ENCODE peak calls at places on chromosomes 2 and 18, in five cellular contexts. G, Z, U, Y and J are unnamed samples.
A peak's percentile ranks its signal among the peaks of the same experiment; 100 is the strongest.

GRCh38 chr2:220858101-220858500 is 714.0 kb downstream of the EPHA4 start:
- DNase-seq in U (no peak), Y (no peak), Z (no peak), G (no peak), J (no peak)

GRCh38 chr2:2910259-2910658 is 467.4 kb downstream of the EIPR1 start:
- DNase-seq in G (no peak), Z (no peak), Y (no peak), U (no peak), J (no peak)

GRCh38 chr18:37716106-37716708 is 150.6 kb upstream of the CELF4 start:
- DNase-seq in U (no peak), Z (no peak), G (no peak), Y (no peak), J (no peak)

GRCh38 chr2:184067502-184067901 is 530.8 kb upstream of the ZNF804A start:
- DNase-seq in Z (no peak), G (no peak), Y (no peak), U (no peak), J (no peak)

GRCh38 chr18:12334280-12335262 is 26.5 kb downstream of the TUBB6 start:
- DNase-seq in U (no peak), G (no peak), Y (no peak), Z (no peak), J (no peak)

GRCh38 chr2:99550368-99550767 is 60.6 kb upstream of the REV1 start:
- DNase-seq in Y (no peak), G (no peak), U (no peak), Z (no peak), J (no peak)

GRCh38 chr2:127000937-127001336 is 102.2 kb downstream of the TEX51 start:
- DNase-seq in G (no peak), Y (peak; percentile 12), U (no peak), Z (no peak), J (no peak)

GRCh38 chr2:101563849-101564248 is 88.9 kb upstream of the RFX8 start:
- DNase-seq in U (no peak), Y (no peak), G (no peak), Z (no peak), J (no peak)

GRCh38 chr2:83069724-83070123 is 1389.4 kb downstream of the SUCLG1 start:
- DNase-seq in G (no peak), Y (no peak), U (no peak), Z (no peak), J (no peak)

GRCh38 chr18:10295751-10296150 is 158.7 kb upstream of the APCDD1 start:
- DNase-seq in U (no peak), Y (no peak), G (no peak), Z (no peak), J (no peak)

GRCh38 chr2:209526541-209526940 is 102.7 kb downstream of the MAP2 start:
- DNase-seq in G (no peak), Z (no peak), Y (no peak), U (no peak), J (no peak)

GRCh38 chr2:177106212-177106611 is 106.4 kb upstream of the HNRNPA3 start:
- DNase-seq in U (no peak), Y (no peak), G (peak; percentile 34), Z (no peak), J (peak; percentile 13)

GRCh38 chr2:218003994-218004419 is 1.2 kb upstream of the TNS1 start:
- DNase-seq in U (no peak), Y (no peak), G (no peak), Z (no peak), J (no peak)

GRCh38 chr2:152942940-152943440 is 224.6 kb downstream of the ARL6IP6 start:
- DNase-seq in Z (no peak), U (no peak), Y (no peak), G (no peak), J (no peak)

GRCh38 chr2:229342376-229342775 is 71.3 kb upstream of the PID1 start:
- DNase-seq in U (peak; percentile 13), Z (peak; percentile 83), Y (no peak), G (peak; percentile 4), J (peak; percentile 63)

GRCh38 chr2:127146071-127146725 is 39.2 kb upstream of the BIN1 start:
- DNase-seq in U (no peak), Y (no peak), G (no peak), Z (no peak), J (no peak)

GRCh38 chr2:137929504-137929886 is 34.8 kb upstream of the HNMT start:
- DNase-seq in Y (no peak), U (no peak), Z (no peak), G (no peak), J (no peak)

GRCh38 chr2:72668647-72669046 is 157.2 kb downstream of the EXOC6B start:
- DNase-seq in G (no peak), Z (no peak), U (no peak), Y (no peak), J (no peak)

GRCh38 chr2:168787098-168787781 is 15.2 kb upstream of the NOSTRIN start:
- DNase-seq in U (no peak), G (no peak), Z (no peak), Y (no peak), J (no peak)

GRCh38 chr2:73112026-73112912 is 479 bp downstream of the RAB11FIP5 start:
- DNase-seq in Y (no peak), G (peak; percentile 22), U (peak; percentile 50), Z (peak; percentile 58), J (peak; percentile 61)

GRCh38 chr2:227862227-227862740 is 9.1 kb upstream of the DAW1 start:
- DNase-seq in U (peak; percentile 35), Y (no peak), G (peak; percentile 65), Z (no peak), J (peak; percentile 80)

GRCh38 chr2:43225093-43225787 is 1.2 kb downstream of the ZFP36L2 start:
- DNase-seq in G (no peak), Z (peak; percentile 48), U (peak; percentile 34), Y (no peak), J (peak; percentile 76)

GRCh38 chr2:43225788-43226557 is 433 bp downstream of the ZFP36L2 start:
- DNase-seq in U (peak; percentile 73), Z (no peak), G (peak; percentile 77), Y (no peak), J (peak; percentile 65)

GRCh38 chr2:43223412-43224040 is 2.9 kb downstream of the ZFP36L2 start:
- DNase-seq in Z (no peak), Y (no peak), U (no peak), G (no peak), J (peak; percentile 30)

GRCh38 chr2:43224131-43224570 is 2.3 kb downstream of the ZFP36L2 start:
- DNase-seq in G (peak; percentile 71), U (no peak), Y (no peak), Z (peak; percentile 85), J (peak; percentile 87)

DNA sequence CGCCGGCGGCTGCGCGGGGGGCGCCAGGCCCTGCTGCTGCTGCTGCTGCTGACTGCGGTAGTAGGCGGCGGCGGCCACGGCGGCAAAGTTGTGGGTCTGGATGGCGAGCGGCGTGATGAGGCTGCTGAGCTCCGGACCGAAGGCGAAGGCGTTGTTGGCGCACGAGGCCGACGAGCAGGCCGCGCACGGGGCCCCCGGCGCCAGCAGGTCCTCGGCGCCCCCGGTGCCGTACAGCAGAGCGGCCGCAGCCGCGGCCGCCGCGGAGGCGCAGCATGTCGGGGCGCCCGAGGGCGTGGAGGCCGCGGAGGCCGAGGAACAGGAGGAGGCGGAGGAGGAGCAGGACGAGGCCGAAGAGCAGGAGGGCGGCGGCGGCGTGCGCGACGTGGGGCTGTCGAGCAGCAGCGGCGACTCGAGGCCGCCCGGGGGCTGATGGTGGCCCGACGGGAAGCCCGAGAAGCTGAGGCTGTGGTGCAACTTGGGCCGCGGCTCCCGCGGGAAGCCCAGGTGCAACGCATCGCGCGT is 1.8 kb downstream of the ZFP36L2 start:
- DNase-seq in G (no peak), Z (peak; percentile 53), Y (no peak), U (peak; percentile 39), J (peak; percentile 70)
- TF ChIP-seq ESRRA in G (no peak), Z (no peak), Y (no peak), U (no peak), J (no peak)

GRCh38 chr2:120567128-120567527 is 168.5 kb upstream of the GLI2 start:
- DNase-seq in Y (no peak), Z (no peak), U (no peak), G (no peak), J (no peak)

GRCh38 chr2:120568089-120568974 is 167.3 kb upstream of the GLI2 start:
- DNase-seq in Z (no peak), Y (no peak), G (no peak), U (no peak), J (no peak)

GRCh38 chr2:120570001-120570400 is 165.7 kb upstream of the GLI2 start:
- DNase-seq in U (no peak), Y (no peak), Z (no peak), G (no peak), J (no peak)

GRCh38 chr2:120570546-120570945 is 165.1 kb upstream of the GLI2 start:
- DNase-seq in G (no peak), Z (no peak), U (no peak), Y (no peak), J (no peak)

GRCh38 chr2:120568975-120569268 is 166.7 kb upstream of the GLI2 start:
- DNase-seq in Y (no peak), U (no peak), G (no peak), Z (no peak), J (no peak)
- TF ChIP-seq ESRRA in Y (no peak), U (no peak), G (no peak), Z (no peak), J (no peak)

DNA sequence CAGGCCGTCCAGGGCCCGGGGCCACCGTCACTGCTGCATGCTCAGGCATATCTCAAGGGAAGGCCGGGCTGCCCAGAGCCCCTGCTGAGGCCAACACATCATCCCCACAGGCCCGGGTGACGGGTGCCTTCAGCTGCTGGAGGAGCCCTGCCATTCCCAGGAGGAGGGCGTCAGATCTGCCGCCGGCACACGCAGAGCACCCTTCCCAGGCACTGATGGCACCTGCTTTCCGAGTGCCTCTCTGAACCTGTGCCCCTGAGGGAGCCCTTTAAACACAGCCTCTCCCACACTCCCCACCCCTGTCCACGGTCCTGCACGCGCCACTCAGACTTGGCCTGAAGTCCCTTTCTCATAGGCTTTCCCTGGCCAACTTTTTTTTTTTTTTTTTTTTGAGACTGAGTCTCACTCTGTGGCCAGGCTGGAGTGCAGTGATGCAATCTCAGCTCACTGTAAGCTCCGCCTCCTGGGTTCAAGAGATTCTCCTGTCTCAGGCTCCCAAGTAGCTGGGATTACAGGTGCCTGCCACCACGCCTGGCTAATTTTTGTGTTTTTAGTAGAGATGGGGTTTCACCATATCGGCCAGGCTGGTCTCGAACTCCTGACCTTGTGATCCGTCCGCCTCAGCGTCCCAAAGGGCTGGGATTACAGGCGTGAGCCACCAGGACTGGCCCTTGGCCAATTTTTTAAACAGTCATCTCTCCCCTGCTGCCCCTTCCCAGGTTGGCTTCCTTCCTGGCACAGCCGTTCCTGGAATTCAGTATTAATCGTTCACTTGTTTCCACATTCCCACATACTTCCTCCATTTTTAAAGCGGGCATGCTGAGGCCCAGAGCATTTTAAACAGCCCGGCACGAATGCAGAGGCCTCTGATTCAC is 211.6 kb downstream of the NDUFA10 start:
- DNase-seq in Y (no peak), U (no peak), Z (peak; percentile 5), G (no peak), J (no peak)
- TF ChIP-seq ESRRA in Y (no peak), U (no peak), Z (no peak), G (no peak), J (no peak)

GRCh38 chr2:5782103-5782502 is 89.9 kb downstream of the SOX11 start:
- DNase-seq in G (no peak), Z (no peak), U (no peak), Y (no peak), J (no peak)

GRCh38 chr2:5781679-5782078 is 89.5 kb downstream of the SOX11 start:
- DNase-seq in U (no peak), G (no peak), Y (no peak), Z (peak; percentile 10), J (no peak)

DNA sequence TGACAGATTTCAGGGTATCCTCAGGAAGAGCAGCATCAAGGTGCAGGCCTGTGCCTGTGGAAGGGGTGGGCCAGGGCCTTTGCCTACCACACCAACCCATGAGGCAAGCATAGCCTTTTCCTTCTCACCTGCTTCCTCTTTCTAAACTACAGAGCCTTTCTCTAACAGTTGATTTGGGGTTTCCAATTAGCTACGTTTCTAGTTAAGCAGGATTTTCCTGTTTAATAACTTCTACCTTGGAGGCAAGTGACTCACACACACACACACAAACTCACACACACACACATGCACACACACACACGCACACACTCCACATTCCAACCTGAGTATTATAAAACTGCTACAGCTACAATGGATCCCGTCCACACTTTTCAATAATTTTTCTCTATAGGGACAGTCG is 84.9 kb downstream of the SOX11 start:
- DNase-seq in U (no peak), G (no peak), Y (no peak), Z (no peak), J (no peak)
- TF ChIP-seq ESRRA in U (no peak), G (no peak), Y (no peak), Z (no peak), J (no peak)